ENCODE peak calls at places on chromosomes 6 and 20, in nine cellular contexts. One of them, this sample, is unnamed.

GRCh38 chr6:140979642-140980091 is 1153.1 kb upstream of the GJE1 start:
- DNase-seq in AG08395: peak; percentile 65
- DNase-seq in Daoy: peak; percentile 16
- DNase-seq in left lung: no peak
- DNase-seq in activated CD4-positive, alpha-beta T cell treated with anti-CD3 and anti-CD28 coated beads, Interleukin-2, amount 10 ng/mL, durations not matched to agents 7 days and 5 days: no peak
- DNase-seq in anterior cingulate cortex: no peak
- DNase-seq in bronchial epithelial cell: peak; percentile 73
- DNase-seq in H54: no peak
- DNase-seq in fibroblast of the conjunctiva: peak; percentile 63
- DNase-seq in this sample: no peak

GRCh38 chr20:45407067-45407745 is 883 bp upstream of the DBNDD2 start:
- DNase-seq in AG08395: peak; percentile 25
- DNase-seq in Daoy: no peak
- DNase-seq in left lung: peak; percentile 38
- DNase-seq in activated CD4-positive, alpha-beta T cell treated with anti-CD3 and anti-CD28 coated beads, Interleukin-2, amount 10 ng/mL, durations not matched to agents 7 days and 5 days: no peak
- DNase-seq in anterior cingulate cortex: peak; percentile 45
- DNase-seq in bronchial epithelial cell: peak; percentile 48
- DNase-seq in H54: no peak
- DNase-seq in fibroblast of the conjunctiva: no peak
- DNase-seq in this sample: no peak

GRCh38 chr6:105592329-105592728 is 189.4 kb upstream of the PREP start:
- DNase-seq in AG08395: peak; percentile 37
- DNase-seq in Daoy: peak; percentile 93
- DNase-seq in left lung: no peak
- DNase-seq in activated CD4-positive, alpha-beta T cell treated with anti-CD3 and anti-CD28 coated beads, Interleukin-2, amount 10 ng/mL, durations not matched to agents 7 days and 5 days: no peak
- DNase-seq in anterior cingulate cortex: no peak
- DNase-seq in bronchial epithelial cell: peak; percentile 91
- DNase-seq in H54: no peak
- DNase-seq in fibroblast of the conjunctiva: no peak
- DNase-seq in this sample: no peak

GRCh38 chr6:106446287-106446885 is 85.9 kb downstream of the CRYBG1 start:
- DNase-seq in AG08395: peak; percentile 33
- DNase-seq in Daoy: no peak
- DNase-seq in left lung: no peak
- DNase-seq in activated CD4-positive, alpha-beta T cell treated with anti-CD3 and anti-CD28 coated beads, Interleukin-2, amount 10 ng/mL, durations not matched to agents 7 days and 5 days: no peak
- DNase-seq in anterior cingulate cortex: no peak
- DNase-seq in bronchial epithelial cell: no peak
- DNase-seq in H54: no peak
- DNase-seq in fibroblast of the conjunctiva: no peak
- DNase-seq in this sample: no peak

GRCh38 chr6:38713812-38714211 is 1.3 kb upstream of the DNAH8 start:
- DNase-seq in AG08395: no peak
- DNase-seq in Daoy: peak; percentile 69
- DNase-seq in left lung: no peak
- DNase-seq in activated CD4-positive, alpha-beta T cell treated with anti-CD3 and anti-CD28 coated beads, Interleukin-2, amount 10 ng/mL, durations not matched to agents 7 days and 5 days: peak; percentile 79
- DNase-seq in anterior cingulate cortex: no peak
- DNase-seq in bronchial epithelial cell: peak; percentile 67
- DNase-seq in H54: no peak
- DNase-seq in fibroblast of the conjunctiva: no peak
- DNase-seq in this sample: peak; percentile 83

GRCh38 chr6:152635949-152636674 is 1.1 kb downstream of the SYNE1 start:
- DNase-seq in AG08395: peak; percentile 47
- DNase-seq in Daoy: no peak
- DNase-seq in left lung: peak; percentile 42
- DNase-seq in activated CD4-positive, alpha-beta T cell treated with anti-CD3 and anti-CD28 coated beads, Interleukin-2, amount 10 ng/mL, durations not matched to agents 7 days and 5 days: no peak
- DNase-seq in anterior cingulate cortex: peak; percentile 55
- DNase-seq in bronchial epithelial cell: peak; percentile 17
- DNase-seq in H54: no peak
- DNase-seq in fibroblast of the conjunctiva: no peak
- DNase-seq in this sample: no peak

GRCh38 chr6:111727798-111728197 is 122.1 kb upstream of the TRAF3IP2 start:
- DNase-seq in AG08395: no peak
- DNase-seq in Daoy: peak; percentile 48
- DNase-seq in left lung: no peak
- DNase-seq in activated CD4-positive, alpha-beta T cell treated with anti-CD3 and anti-CD28 coated beads, Interleukin-2, amount 10 ng/mL, durations not matched to agents 7 days and 5 days: no peak
- DNase-seq in anterior cingulate cortex: no peak
- DNase-seq in bronchial epithelial cell: no peak
- DNase-seq in H54: no peak
- DNase-seq in fibroblast of the conjunctiva: no peak
- DNase-seq in this sample: no peak

GRCh38 chr20:50413088-50413500 is 97.1 kb upstream of the PTPN1 start:
- DNase-seq in AG08395: no peak
- DNase-seq in Daoy: peak; percentile 50
- DNase-seq in left lung: no peak
- DNase-seq in activated CD4-positive, alpha-beta T cell treated with anti-CD3 and anti-CD28 coated beads, Interleukin-2, amount 10 ng/mL, durations not matched to agents 7 days and 5 days: no peak
- DNase-seq in anterior cingulate cortex: no peak
- DNase-seq in bronchial epithelial cell: no peak
- DNase-seq in H54: no peak
- DNase-seq in fibroblast of the conjunctiva: no peak
- DNase-seq in this sample: no peak

GRCh38 chr20:63315240-63315981 is 22.4 kb downstream of the COL20A1 start:
- DNase-seq in AG08395: no peak
- DNase-seq in Daoy: no peak
- DNase-seq in left lung: no peak
- DNase-seq in activated CD4-positive, alpha-beta T cell treated with anti-CD3 and anti-CD28 coated beads, Interleukin-2, amount 10 ng/mL, durations not matched to agents 7 days and 5 days: no peak
- DNase-seq in anterior cingulate cortex: no peak
- DNase-seq in bronchial epithelial cell: no peak
- DNase-seq in H54: no peak
- DNase-seq in fibroblast of the conjunctiva: no peak
- DNase-seq in this sample: no peak

GRCh38 chr6:41941280-41942044 is at the start of gene CCND3:
- DNase-seq in AG08395: peak; percentile 93
- DNase-seq in Daoy: peak; percentile 96
- DNase-seq in left lung: peak; percentile 95
- DNase-seq in activated CD4-positive, alpha-beta T cell treated with anti-CD3 and anti-CD28 coated beads, Interleukin-2, amount 10 ng/mL, durations not matched to agents 7 days and 5 days: peak; percentile 92
- DNase-seq in anterior cingulate cortex: peak; percentile 72
- DNase-seq in bronchial epithelial cell: peak; percentile 74
- DNase-seq in H54: peak; percentile 83
- DNase-seq in fibroblast of the conjunctiva: no peak
- DNase-seq in this sample: peak; percentile 91

GRCh38 chr6:53280207-53280606 is 68.5 kb downstream of the ELOVL5 start:
- DNase-seq in AG08395: no peak
- DNase-seq in Daoy: no peak
- DNase-seq in left lung: no peak
- DNase-seq in activated CD4-positive, alpha-beta T cell treated with anti-CD3 and anti-CD28 coated beads, Interleukin-2, amount 10 ng/mL, durations not matched to agents 7 days and 5 days: no peak
- DNase-seq in anterior cingulate cortex: no peak
- DNase-seq in bronchial epithelial cell: no peak
- DNase-seq in H54: no peak
- DNase-seq in fibroblast of the conjunctiva: no peak
- DNase-seq in this sample: no peak

GRCh38 chr6:130781557-130781956 is 45.6 kb upstream of the SMLR1 start:
- DNase-seq in AG08395: no peak
- DNase-seq in Daoy: no peak
- DNase-seq in left lung: no peak
- DNase-seq in activated CD4-positive, alpha-beta T cell treated with anti-CD3 and anti-CD28 coated beads, Interleukin-2, amount 10 ng/mL, durations not matched to agents 7 days and 5 days: peak; percentile 47
- DNase-seq in anterior cingulate cortex: no peak
- DNase-seq in bronchial epithelial cell: no peak
- DNase-seq in H54: no peak
- DNase-seq in fibroblast of the conjunctiva: no peak
- DNase-seq in this sample: no peak

GRCh38 chr6:12578751-12579150 is 137.8 kb upstream of the PHACTR1 start:
- DNase-seq in AG08395: peak; percentile 73
- DNase-seq in Daoy: peak; percentile 25
- DNase-seq in left lung: no peak
- DNase-seq in activated CD4-positive, alpha-beta T cell treated with anti-CD3 and anti-CD28 coated beads, Interleukin-2, amount 10 ng/mL, durations not matched to agents 7 days and 5 days: no peak
- DNase-seq in anterior cingulate cortex: no peak
- DNase-seq in bronchial epithelial cell: peak; percentile 93
- DNase-seq in H54: peak; percentile 33
- DNase-seq in fibroblast of the conjunctiva: no peak
- DNase-seq in this sample: no peak

GRCh38 chr6:139530551-139530950 is 156.1 kb upstream of the CITED2 start:
- DNase-seq in AG08395: no peak
- DNase-seq in Daoy: no peak
- DNase-seq in left lung: no peak
- DNase-seq in activated CD4-positive, alpha-beta T cell treated with anti-CD3 and anti-CD28 coated beads, Interleukin-2, amount 10 ng/mL, durations not matched to agents 7 days and 5 days: no peak
- DNase-seq in anterior cingulate cortex: no peak
- DNase-seq in bronchial epithelial cell: no peak
- DNase-seq in H54: no peak
- DNase-seq in fibroblast of the conjunctiva: no peak
- DNase-seq in this sample: no peak

GRCh38 chr6:52808660-52809059 is 5.0 kb upstream of the GSTA1 start:
- DNase-seq in AG08395: no peak
- DNase-seq in Daoy: no peak
- DNase-seq in left lung: no peak
- DNase-seq in activated CD4-positive, alpha-beta T cell treated with anti-CD3 and anti-CD28 coated beads, Interleukin-2, amount 10 ng/mL, durations not matched to agents 7 days and 5 days: no peak
- DNase-seq in anterior cingulate cortex: no peak
- DNase-seq in bronchial epithelial cell: no peak
- DNase-seq in H54: no peak
- DNase-seq in fibroblast of the conjunctiva: no peak
- DNase-seq in this sample: no peak

GRCh38 chr20:51735728-51736600 is 32.2 kb downstream of the ATP9A start:
- DNase-seq in AG08395: no peak
- DNase-seq in Daoy: no peak
- DNase-seq in left lung: no peak
- DNase-seq in activated CD4-positive, alpha-beta T cell treated with anti-CD3 and anti-CD28 coated beads, Interleukin-2, amount 10 ng/mL, durations not matched to agents 7 days and 5 days: no peak
- DNase-seq in anterior cingulate cortex: no peak
- DNase-seq in bronchial epithelial cell: no peak
- DNase-seq in H54: no peak
- DNase-seq in fibroblast of the conjunctiva: no peak
- DNase-seq in this sample: no peak

GRCh38 chr6:36195471-36196048 is 984 bp upstream of the BRPF3 start:
- DNase-seq in AG08395: no peak
- DNase-seq in Daoy: no peak
- DNase-seq in left lung: no peak
- DNase-seq in activated CD4-positive, alpha-beta T cell treated with anti-CD3 and anti-CD28 coated beads, Interleukin-2, amount 10 ng/mL, durations not matched to agents 7 days and 5 days: no peak
- DNase-seq in anterior cingulate cortex: no peak
- DNase-seq in bronchial epithelial cell: peak; percentile 8
- DNase-seq in H54: no peak
- DNase-seq in fibroblast of the conjunctiva: no peak
- DNase-seq in this sample: no peak

GRCh38 chr20:59569305-59569704 is 35.0 kb upstream of the PHACTR3 start:
- DNase-seq in AG08395: no peak
- DNase-seq in Daoy: no peak
- DNase-seq in left lung: no peak
- DNase-seq in activated CD4-positive, alpha-beta T cell treated with anti-CD3 and anti-CD28 coated beads, Interleukin-2, amount 10 ng/mL, durations not matched to agents 7 days and 5 days: no peak
- DNase-seq in anterior cingulate cortex: no peak
- DNase-seq in bronchial epithelial cell: no peak
- DNase-seq in H54: no peak
- DNase-seq in fibroblast of the conjunctiva: no peak
- DNase-seq in this sample: no peak

GRCh38 chr6:135853227-135853626 is 1.7 kb downstream of the PDE7B start:
- DNase-seq in AG08395: no peak
- DNase-seq in Daoy: no peak
- DNase-seq in left lung: no peak
- DNase-seq in activated CD4-positive, alpha-beta T cell treated with anti-CD3 and anti-CD28 coated beads, Interleukin-2, amount 10 ng/mL, durations not matched to agents 7 days and 5 days: no peak
- DNase-seq in anterior cingulate cortex: no peak
- DNase-seq in bronchial epithelial cell: no peak
- DNase-seq in H54: no peak
- DNase-seq in fibroblast of the conjunctiva: no peak
- DNase-seq in this sample: no peak

This sample was measured in stimulated activated effector memory CD8-positive, alpha-beta T cell treated with anti-CD3 and anti-CD28 coated beads, Interleukin-12 subunit alpha, Interleukin-12 subunit beta, amount 100 ng/mL, for 72 hours.